ENCODE peak calls at places on chromosomes 4 and X, in four cellular contexts. Q is NAMALWA, K is left cardiac atrium, P is RWPE1. H is an unnamed sample.

GRCh38 chr4:6071959-6072720 is 53.9 kb upstream of the C4orf50 start:
- DNase-seq in Q (no peak), K (no peak), P (no peak), H (no peak)

GRCh38 chr4:1493540-1494287 is 87.5 kb upstream of the NKX1-1 start:
- DNase-seq in Q (no peak), K (peak), P (no peak), H (no peak)

GRCh38 chrX:103531002-103531401 is 11.7 kb upstream of the RAB40A start:
- DNase-seq in Q (no peak), K (no peak), P (no peak), H (no peak)

GRCh38 chr4:85416094-85416493 is 58.9 kb upstream of the ARHGAP24 start:
- DNase-seq in Q (no peak), K (no peak), P (no peak), H (no peak)

GRCh38 chr4:47598320-47598719 is 113.2 kb downstream of the ATP10D start:
- DNase-seq in Q (no peak), K (no peak), P (peak), H (no peak)

GRCh38 chrX:114344756-114345155 is 239.1 kb upstream of the HTR2C start:
- DNase-seq in Q (peak), K (no peak), P (peak), H (no peak)

GRCh38 chr4:102344520-102344954 is 745 bp downstream of the SLC39A8 start:
- DNase-seq in Q (peak), K (peak), P (peak), H (peak)

GRCh38 chr4:67996127-67996526 is 32.8 kb upstream of the TMPRSS11A start:
- DNase-seq in Q (no peak), K (no peak), P (no peak), H (no peak)

GRCh38 chr4:30537462-30537861 is 182.7 kb upstream of the PCDH7 start:
- DNase-seq in Q (no peak), K (no peak), P (peak), H (no peak)

GRCh38 chr4:100169796-100170485 is 20.3 kb downstream of the DDIT4L start:
- DNase-seq in Q (no peak), K (no peak), P (no peak), H (no peak)

GRCh38 chr4:186104114-186104894 is at the start of gene FAM149A:
- DNase-seq in Q (no peak), K (peak), P (peak), H (peak)

GRCh38 chr4:186297013-186297645 is 31.1 kb downstream of the F11 start:
- DNase-seq in Q (peak), K (no peak), P (peak), H (no peak)

GRCh38 chr4:6582889-6583504 is 8.0 kb downstream of the MAN2B2 start:
- DNase-seq in Q (peak), K (no peak), P (peak), H (no peak)

GRCh38 chrX:44914532-44915198 is 41.7 kb downstream of the KDM6A start:
- DNase-seq in Q (no peak), K (no peak), P (no peak), H (no peak)

GRCh38 chrX:9149831-9150230 is 115.9 kb upstream of the FAM9B start:
- DNase-seq in Q (no peak), K (no peak), P (no peak), H (no peak)

GRCh38 chr4:185794637-185795036 is 17.4 kb downstream of the SORBS2 start:
- DNase-seq in Q (no peak), K (no peak), P (no peak), H (no peak)

GRCh38 chr4:20408596-20408995 is 156.9 kb downstream of the SLIT2 start:
- DNase-seq in Q (no peak), K (no peak), P (no peak), H (no peak)

GRCh38 chr4:152352645-152353116 is 183.2 kb downstream of the FBXW7 start:
- DNase-seq in Q (peak), K (peak), P (peak), H (no peak)

GRCh38 chr4:71607780-71608673 is 175.9 kb downstream of the GC start:
- DNase-seq in Q (no peak), K (no peak), P (peak), H (no peak)

GRCh38 chr4:114383721-114384120 is 214.9 kb upstream of the UGT8 start:
- DNase-seq in Q (no peak), K (no peak), P (peak), H (no peak)

GRCh38 chrX:47958943-47959342 is 44.8 kb downstream of the ZNF182 start:
- DNase-seq in Q (peak), K (no peak), P (no peak), H (no peak)

GRCh38 chrX:137423241-137423640 is 142.7 kb upstream of the ZIC3 start:
- DNase-seq in Q (no peak), K (no peak), P (no peak), H (no peak)

GRCh38 chr4:142752331-142752830 is 93.7 kb downstream of the INPP4B start:
- DNase-seq in Q (no peak), K (no peak), P (no peak), H (no peak)

GRCh38 chr4:111136438-111136837 is 513.6 kb upstream of the PITX2 start:
- DNase-seq in Q (no peak), K (no peak), P (no peak), H (no peak)

GRCh38 chr4:39045791-39046221 is 13.6 kb upstream of the TMEM156 start:
- DNase-seq in Q (peak), K (no peak), P (peak), H (no peak)

GRCh38 chr4:186557061-186557460 is 1.7 kb upstream of the MTNR1A start:
- DNase-seq in Q (no peak), K (no peak), P (no peak), H (no peak)

GRCh38 chrX:1164322-1165288 is 47.8 kb downstream of the CRLF2 start:
- DNase-seq in Q (peak), K (peak), P (no peak), H (no peak)